ENCODE peak calls at places on chromosomes 4 and X, in four cellular contexts. F is heart left ventricle, I is uterus, X is A673. O is an unnamed sample. For H3K4me1, the result is how much of the 10 kb centered on the place peaks cover.

GRCh38 chr4:187474238-187474637 is 521.3 kb upstream of the ZFP42 start:
- DNase-seq in F (no peak), I (no peak), X (no peak), O (no peak)

GRCh38 chr4:66640216-66640615 is 905.1 kb downstream of the CENPC start:
- DNase-seq in F (no peak), I (no peak), X (no peak), O (no peak)

GRCh38 chr4:7779194-7779768 is 160.4 kb downstream of the AFAP1 start:
- DNase-seq in F (peak), I (peak), X (peak), O (peak)

GRCh38 chr4:20711335-20711734 is 11.1 kb downstream of the PACRGL start:
- DNase-seq in F (no peak), I (no peak), X (no peak), O (no peak)

GRCh38 chrX:13690836-13691235 is 1.9 kb downstream of the RAB9A start:
- DNase-seq in F (no peak), I (no peak), X (no peak), O (no peak)

GRCh38 chr4:89491731-89492235 is 184.2 kb upstream of the GPRIN3 start:
- DNase-seq in F (no peak), I (no peak), X (peak), O (no peak)

GRCh38 chr4:99610605-99611172 is 36.1 kb downstream of the MTTP start:
- DNase-seq in F (no peak), I (no peak), X (no peak), O (no peak)

GRCh38 chrX:120732461-120732860 is 102.6 kb upstream of the C1GALT1C1 start:
- DNase-seq in F (no peak), I (no peak), X (no peak), O (no peak)

GRCh38 chrX:147378767-147379166 is 533.0 kb upstream of the FMR1 start:
- DNase-seq in F (no peak), I (no peak), X (no peak), O (no peak)

GRCh38 chr4:43243433-43244116 is 351.1 kb downstream of the GRXCR1 start:
- DNase-seq in F (no peak), I (no peak), X (no peak), O (no peak)

GRCh38 chrX:40727599-40728252 is 7.6 kb downstream of the MED14 start:
- DNase-seq in F (no peak), I (no peak), X (no peak), O (no peak)

GRCh38 chr4:1296324-1297022 is 6.8 kb downstream of the MAEA start:
- DNase-seq in F (no peak), I (no peak), X (no peak), O (no peak)

GRCh38 chrX:15202458-15203177 is 67.3 kb downstream of the ASB9 start:
- DNase-seq in F (no peak), I (no peak), X (peak), O (no peak)

GRCh38 chr4:31655328-31655727 is 935.2 kb downstream of the PCDH7 start:
- DNase-seq in F (no peak), I (no peak), X (peak), O (no peak)

GRCh38 chr4:8079916-8080753 is 78.5 kb downstream of the ABLIM2 start:
- DNase-seq in F (peak), I (no peak), X (peak), O (peak)

GRCh38 chrX:153379971-153380581 is 21.1 kb downstream of the PNMA6E start:
- DNase-seq in F (peak), I (no peak), X (peak), O (no peak)

GRCh38 chr4:115514675-115515074 is 401.3 kb upstream of the NDST4 start:
- DNase-seq in F (no peak), I (no peak), X (no peak), O (no peak)

GRCh38 chrX:105845661-105846060 is 23.3 kb downstream of the NRK start:
- DNase-seq in F (no peak), I (no peak), X (no peak), O (no peak)

GRCh38 chrX:153779891-153780677 is 757 bp upstream of the SRPK3 start:
- DNase-seq in F (peak), I (no peak), X (no peak), O (no peak)

GRCh38 chrX:116417214-116417613 is 19.2 kb upstream of the SLC6A14 start:
- DNase-seq in F (no peak), I (no peak), X (no peak), O (no peak)

GRCh38 chr4:41722171-41722570 is 26.4 kb downstream of the PHOX2B start:
- DNase-seq in F (no peak), I (no peak), X (no peak), O (no peak)

GRCh38 chrX:68571292-68572256 is 72.7 kb downstream of the YIPF6 start:
- DNase-seq in F (no peak), I (no peak), X (peak), O (no peak)

GRCh38 chr4:25862411-25863346 is at the start of gene SEL1L3:
- DNase-seq in F (no peak), I (peak), X (peak), O (no peak)

GRCh38 chrX:20063716-20064351 is 52.9 kb downstream of the MAP7D2 start:
- DNase-seq in F (no peak), I (no peak), X (no peak), O (no peak)

GRCh38 chrX:3351287-3351686 is 4.8 kb upstream of the MXRA5 start:
- DNase-seq in F (no peak), I (no peak), X (no peak), O (no peak)

GRCh38 chrX:39729834-39730670 is 367.7 kb downstream of the BCOR start:
- DNase-seq in F (peak), I (no peak), X (no peak), O (no peak)

GRCh38 chr4:15303052-15303641 is 124.7 kb upstream of the C1QTNF7 start:
- DNase-seq in F (no peak), I (no peak), X (no peak), O (no peak)

GRCh38 chr4:84857296-84857695 is 109.2 kb downstream of the WDFY3 start:
- DNase-seq in F (no peak), I (no peak), X (no peak), O (no peak)

GRCh38 chrX:19972984-19973383 is 17.9 kb downstream of the BCLAF3 start:
- DNase-seq in F (no peak), I (no peak), X (no peak), O (no peak)

GRCh38 chr4:12293906-12294525 is 865.3 kb upstream of the HS3ST1 start:
- DNase-seq in F (no peak), I (no peak), X (no peak), O (no peak)

GRCh38 chr4:74397748-74398426 is 32.9 kb downstream of the EREG start:
- DNase-seq in F (no peak), I (no peak), X (no peak), O (no peak)

GRCh38 chr4:148060264-148061138 is 328.6 kb downstream of the ARHGAP10 start:
- DNase-seq in F (no peak), I (no peak), X (no peak), O (no peak)

GRCh38 chrX:71105638-71106037 is 902 bp downstream of the CXorf65 start:
- DNase-seq in F (no peak), I (no peak), X (no peak), O (no peak)

GRCh38 chrX:71103110-71103983 is 3.2 kb downstream of the CXorf65 start:
- DNase-seq in F (no peak), I (no peak), X (no peak), O (no peak)

GRCh38 chrX:71107762-71108360 is 1.3 kb upstream of the CXorf65 start:
- DNase-seq in F (no peak), I (no peak), X (no peak), O (no peak)

GRCh38 chrX:71107245-71107644 is 705 bp upstream of the CXorf65 start:
- DNase-seq in F (no peak), I (no peak), X (no peak), O (no peak)

DNA sequence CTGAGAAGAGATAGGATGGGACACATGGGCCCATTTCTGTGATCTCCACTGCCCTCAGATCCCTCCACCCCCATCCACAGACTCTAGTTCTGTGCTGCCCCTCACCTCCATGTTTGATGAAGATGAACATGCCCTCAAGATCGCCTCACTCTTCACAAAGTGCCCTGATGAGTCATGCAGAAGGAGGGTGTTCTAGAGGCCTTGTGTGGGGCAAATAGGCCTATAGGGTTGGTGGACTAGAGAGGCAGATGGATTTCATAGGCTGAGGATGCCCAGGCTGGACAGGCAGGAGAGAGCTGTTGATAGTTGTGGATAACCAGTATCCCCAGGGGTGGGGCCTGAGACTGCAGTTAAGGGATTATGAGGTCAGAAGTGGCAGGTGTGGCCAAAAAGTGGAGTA is at the start of gene CXorf65:
- DNase-seq in F (no peak), I (no peak), X (no peak), O (no peak)
- H3K4me1 ChIP-seq in F (under half), I (under half), X (under half), O (under half)

DNA sequence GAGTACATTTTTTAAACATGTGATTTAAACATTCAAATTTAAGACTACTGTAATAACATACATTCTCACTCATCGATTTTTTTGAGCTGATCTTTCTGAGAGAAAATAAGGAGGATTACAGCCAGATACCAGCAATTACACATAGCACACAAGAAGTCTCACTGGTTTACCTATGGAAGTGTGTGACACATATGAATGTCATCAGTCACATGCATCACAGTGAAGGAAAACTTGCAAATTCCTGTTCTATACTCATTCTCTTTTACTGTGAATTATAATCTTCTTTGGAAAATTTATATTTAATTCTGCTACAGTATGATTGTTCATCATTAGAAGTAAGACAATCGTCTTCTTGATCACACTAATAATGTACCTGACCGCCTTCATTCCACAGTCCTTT is 21.3 kb upstream of the BMP2K start:
- DNase-seq in F (no peak), I (no peak), X (no peak), O (no peak)
- H3K4me1 ChIP-seq in F (under half), I (under half), X (under half), O (under half)

GRCh38 chr4:86963697-86964096 is 28.9 kb downstream of the AFF1 start:
- DNase-seq in F (no peak), I (no peak), X (no peak), O (no peak)
- H3K4me1 ChIP-seq in F (half or more), I (under half), X (half or more), O (under half)

GRCh38 chr4:78561677-78562076 is 10.1 kb downstream of the ANXA3 start:
- DNase-seq in F (no peak), I (no peak), X (no peak), O (no peak)
- H3K4me1 ChIP-seq in F (under half), I (under half), X (under half), O (under half)

DNA sequence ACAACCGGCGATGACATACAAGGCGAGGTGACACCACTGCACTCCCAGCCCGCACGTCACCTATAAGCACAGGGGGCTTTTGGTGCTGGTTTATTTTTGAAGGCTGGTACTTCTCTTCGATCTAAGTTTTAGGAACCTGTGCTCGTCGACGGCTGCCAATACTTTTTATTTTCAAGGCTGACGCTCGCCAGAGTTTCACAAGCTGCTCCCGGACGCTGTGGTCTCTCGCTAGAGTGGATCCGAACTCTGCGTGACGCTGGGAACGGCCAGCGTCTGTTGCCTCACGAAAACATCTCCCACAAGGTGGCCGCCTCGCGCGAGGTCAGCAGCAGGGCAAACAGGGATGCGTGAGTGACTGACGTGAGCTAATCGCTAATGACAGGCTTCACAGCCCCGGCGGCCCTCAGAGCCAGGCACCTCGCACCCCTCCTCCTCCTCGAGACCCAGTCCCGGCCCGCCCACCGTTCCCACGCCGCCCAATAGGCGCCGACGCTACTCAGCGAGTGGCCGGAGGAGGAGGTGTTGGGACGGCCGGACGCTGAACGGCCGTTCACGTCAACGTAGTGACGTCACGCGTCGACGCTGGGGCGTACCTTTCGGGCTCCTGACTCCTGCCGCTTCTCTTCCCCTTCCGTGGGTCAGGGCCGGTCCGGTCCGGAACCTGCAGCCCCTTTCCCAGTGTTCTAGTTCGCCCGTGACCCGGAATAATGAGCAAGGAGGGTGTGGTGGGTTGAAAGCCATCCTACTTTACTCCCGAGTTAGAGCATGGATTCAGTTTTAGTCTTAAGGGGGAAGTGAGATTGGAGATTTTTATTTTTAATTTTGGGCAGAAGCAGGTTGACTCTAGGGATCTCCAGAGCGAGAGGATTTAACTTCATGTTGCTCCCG is at the start of gene CLCN3:
- DNase-seq in F (peak), I (peak), X (peak), O (peak)
- H3K4me1 ChIP-seq in F (under half), I (under half), X (under half), O (under half)

O was measured in heart right ventricle.